ENCODE peak calls at places on chromosome 1, in eight cellular contexts. U is T-cell; S is activated CD4-positive, CD25-positive, alpha-beta regulatory T cell; J is tibial nerve; P is sigmoid colon; Q is upper lobe of right lung; L is Ammon's horn; H is left colon. R is an unnamed sample.

GRCh38 chr1:234509457-234510328 is 30.7 kb upstream of the TARBP1 start:
- DNase-seq in U (no peak), H (no peak), S (no peak), L (no peak), J (no peak), Q (no peak), P (no peak), R (no peak)

GRCh38 chr1:10881046-10881445 is 84.6 kb upstream of the CASZ1 start:
- DNase-seq in U (no peak), Q (no peak), L (no peak), H (no peak), P (no peak), J (no peak), S (no peak), R (no peak)

GRCh38 chr1:181433931-181434330 is 49.4 kb upstream of the CACNA1E start:
- DNase-seq in J (no peak), U (no peak), L (no peak), H (no peak), S (no peak), P (no peak), Q (no peak), R (no peak)

GRCh38 chr1:218369688-218370511 is 24.8 kb downstream of the TGFB2 start:
- DNase-seq in H (no peak), S (no peak), Q (no peak), J (no peak), L (no peak), P (no peak), U (no peak), R (no peak)

GRCh38 chr1:117821782-117822447 is 107.5 kb downstream of the GDAP2 start:
- DNase-seq in P (peak), L (no peak), U (no peak), Q (no peak), H (peak), J (no peak), S (no peak), R (no peak)

GRCh38 chr1:5509664-5510452 is 482.4 kb downstream of the NPHP4 start:
- DNase-seq in L (peak), H (no peak), Q (peak), P (no peak), S (peak), J (peak), U (peak), R (peak)

GRCh38 chr1:219434285-219434950 is 178.5 kb downstream of the ZC3H11B start:
- DNase-seq in L (no peak), H (no peak), U (no peak), Q (no peak), J (no peak), S (no peak), P (no peak), R (no peak)

GRCh38 chr1:158179301-158180041 is 1.2 kb upstream of the CD1D start:
- DNase-seq in H (no peak), J (no peak), P (no peak), U (no peak), L (peak), S (no peak), Q (no peak), R (no peak)

GRCh38 chr1:22056043-22056442 is 3.5 kb downstream of the CDC42 start:
- DNase-seq in H (no peak), U (no peak), S (no peak), J (no peak), P (no peak), L (no peak), Q (no peak), R (no peak)

GRCh38 chr1:50930965-50931737 is 28.9 kb downstream of the FAF1 start:
- DNase-seq in Q (no peak), H (no peak), P (no peak), U (no peak), J (no peak), L (no peak), S (no peak), R (no peak)

GRCh38 chr1:56146449-56146848 is 432.9 kb downstream of the PLPP3 start:
- DNase-seq in S (no peak), H (no peak), L (no peak), U (no peak), P (peak), Q (no peak), J (peak), R (no peak)

GRCh38 chr1:62707746-62708123 is 19.5 kb upstream of the DOCK7 start:
- DNase-seq in J (no peak), U (no peak), S (no peak), P (no peak), Q (no peak), H (no peak), L (no peak), R (no peak)

GRCh38 chr1:227898502-227899140 is 49.1 kb downstream of the WNT9A start:
- DNase-seq in P (peak), Q (peak), S (no peak), L (no peak), H (peak), U (no peak), J (no peak), R (peak)

GRCh38 chr1:21764615-21765423 is 18.1 kb downstream of the USP48 start:
- DNase-seq in S (no peak), P (no peak), Q (no peak), J (peak), L (no peak), U (no peak), H (no peak), R (no peak)

GRCh38 chr1:202622388-202622787 is 87.9 kb downstream of the SYT2 start:
- DNase-seq in U (no peak), J (no peak), S (no peak), P (no peak), H (no peak), L (no peak), Q (no peak), R (no peak)